ENCODE peak calls at places on chromosomes 3 and 15, in seven cellular contexts. G is body of pancreas, J is NCI-H460, L is foreskin fibroblast, C is pons, E is amniotic stem cell, A is hepatocyte. P is an unnamed sample.

GRCh38 chr3:118960876-118961275 is 73.8 kb downstream of the IGSF11 start:
- DNase-seq in A (peak; percentile 12), C (no peak), L (peak; percentile 5), E (no peak), J (no peak), G (no peak), P (no peak)

GRCh38 chr15:96268421-96269204 is 61.9 kb upstream of the NR2F2 start:
- DNase-seq in C (no peak), L (peak; percentile 33), E (no peak), J (no peak), A (no peak), G (no peak), P (no peak)

GRCh38 chr15:59172289-59172901 is 34.2 kb upstream of the LDHAL6B start:
- DNase-seq in E (no peak), C (no peak), A (no peak), G (no peak), J (no peak), L (no peak), P (no peak)

GRCh38 chr15:99909914-99910313 is 176.7 kb upstream of the LYSMD4 start:
- DNase-seq in L (no peak), C (no peak), E (no peak), G (no peak), J (no peak), A (peak; percentile 22), P (peak; percentile 18)

GRCh38 chr3:16253601-16254000 is 11.1 kb downstream of the DPH3 start:
- DNase-seq in L (peak; percentile 43), E (no peak), A (no peak), G (peak; percentile 59), C (peak; percentile 55), J (no peak), P (peak; percentile 20)

GRCh38 chr3:30440147-30440604 is 166.2 kb upstream of the TGFBR2 start:
- DNase-seq in C (no peak), G (no peak), J (no peak), A (no peak), L (peak; percentile 41), E (no peak), P (no peak)

GRCh38 chr3:72255191-72255590 is 470.2 kb upstream of the PROK2 start:
- DNase-seq in J (no peak), E (no peak), C (no peak), A (peak; percentile 40), G (peak; percentile 43), L (peak; percentile 49), P (no peak)

GRCh38 chr3:137121704-137122314 is 164.0 kb downstream of the IL20RB start:
- DNase-seq in L (peak; percentile 29), A (peak; percentile 68), E (no peak), C (peak; percentile 16), J (peak; percentile 25), G (peak; percentile 19), P (peak; percentile 14)

GRCh38 chr15:71802770-71803169 is 7.6 kb upstream of the NR2E3 start:
- DNase-seq in J (no peak), G (peak; percentile 37), E (no peak), L (no peak), A (no peak), C (no peak), P (no peak)

GRCh38 chr3:40008796-40009195 is 199.4 kb downstream of the MYRIP start:
- DNase-seq in G (no peak), E (no peak), L (no peak), A (no peak), C (peak; percentile 27), J (no peak), P (peak; percentile 70)

GRCh38 chr3:64107154-64107553 is 83.9 kb upstream of the PSMD6 start:
- DNase-seq in L (no peak), C (no peak), G (no peak), A (no peak), E (no peak), J (no peak), P (no peak)

GRCh38 chr15:56286213-56286612 is 42.5 kb upstream of the RFX7 start:
- DNase-seq in G (no peak), J (no peak), C (no peak), A (no peak), L (no peak), E (no peak), P (no peak)

GRCh38 chr3:24401090-24401810 is 93.4 kb downstream of the THRB start:
- DNase-seq in C (no peak), E (no peak), A (no peak), L (peak; percentile 15), J (no peak), G (no peak), P (no peak)

GRCh38 chr3:118126751-118127150 is 907.9 kb downstream of the IGSF11 start:
- DNase-seq in C (no peak), E (no peak), G (no peak), J (no peak), A (no peak), L (no peak), P (no peak)

GRCh38 chr3:180072786-180073185 is 36.0 kb upstream of the PEX5L start:
- DNase-seq in C (no peak), E (no peak), L (no peak), J (no peak), A (no peak), G (no peak), P (no peak)

GRCh38 chr15:64017591-64018163 is 28.6 kb downstream of the DAPK2 start:
- DNase-seq in L (peak; percentile 31), G (no peak), C (peak; percentile 58), A (no peak), E (no peak), J (no peak), P (no peak)

GRCh38 chr3:69205385-69205784 is 83.0 kb upstream of the LMOD3 start:
- DNase-seq in L (no peak), A (no peak), G (no peak), C (no peak), J (no peak), E (no peak), P (no peak)

GRCh38 chr3:8650583-8651416 is 6.2 kb upstream of the SSUH2 start:
- DNase-seq in C (no peak), J (no peak), G (no peak), A (no peak), L (no peak), E (no peak), P (no peak)

GRCh38 chr3:126036056-126036549 is 47.8 kb downstream of the SLC41A3 start:
- DNase-seq in A (no peak), J (no peak), L (no peak), C (no peak), G (no peak), E (no peak), P (no peak)

GRCh38 chr3:127172211-127172610 is 20.7 kb upstream of the PRR23E start:
- DNase-seq in C (no peak), E (no peak), L (no peak), J (no peak), A (no peak), G (no peak), P (no peak)

GRCh38 chr3:66480666-66481065 is 20.2 kb downstream of the LRIG1 start:
- DNase-seq in A (no peak), J (no peak), C (no peak), G (no peak), L (no peak), E (no peak), P (no peak)

P was measured in cerebellar cortex.